ENCODE peak calls at places on chromosome 1, in eight cellular contexts. B is spleen, D is stomach, X is right lobe of liver, Q is gastrocnemius medialis, R is uterus, S is ovary, I is esophagus muscularis mucosa. O is an unnamed sample.

GRCh38 chr1:14996133-14997050 is 157.2 kb upstream of the TMEM51 start:
- DNase-seq in B (no peak), D (no peak), X (no peak), Q (no peak), R (no peak), S (no peak), I (no peak), O (no peak)

GRCh38 chr1:167621780-167622179 is 8.3 kb upstream of the RCSD1 start:
- DNase-seq in B (no peak), D (no peak), X (no peak), Q (no peak), R (no peak), S (no peak), I (no peak), O (peak; percentile 44)

GRCh38 chr1:94298861-94299260 is 61.5 kb upstream of the ARHGAP29 start:
- DNase-seq in B (no peak), D (no peak), X (no peak), Q (peak; percentile 40), R (peak; percentile 42), S (no peak), I (peak; percentile 68), O (no peak)

GRCh38 chr1:85584264-85584781 is 3.8 kb downstream of the CCN1 start:
- DNase-seq in B (no peak), D (no peak), X (no peak), Q (no peak), R (no peak), S (no peak), I (peak; percentile 17), O (no peak)

GRCh38 chr1:101288491-101288944 is 51.7 kb downstream of the S1PR1 start:
- DNase-seq in B (no peak), D (peak; percentile 76), X (no peak), Q (peak; percentile 27), R (peak; percentile 64), S (peak; percentile 61), I (no peak), O (peak; percentile 68)

GRCh38 chr1:193156826-193157142 is 29.6 kb downstream of the B3GALT2 start:
- DNase-seq in B (no peak), D (no peak), X (no peak), Q (no peak), R (no peak), S (no peak), I (no peak), O (no peak)

GRCh38 chr1:185017966-185018365 is 27.4 kb upstream of the RNF2 start:
- DNase-seq in B (no peak), D (no peak), X (no peak), Q (no peak), R (no peak), S (no peak), I (no peak), O (no peak)

GRCh38 chr1:177981186-177981585 is 11.3 kb upstream of the SEC16B start:
- DNase-seq in B (no peak), D (no peak), X (no peak), Q (no peak), R (no peak), S (no peak), I (no peak), O (no peak)

GRCh38 chr1:25996966-25997758 is 701 bp downstream of the PAFAH2 start:
- DNase-seq in B (no peak), D (no peak), X (no peak), Q (peak; percentile 50), R (peak; percentile 47), S (no peak), I (no peak), O (peak; percentile 76)

GRCh38 chr1:221549815-221550214 is 192.1 kb downstream of the DUSP10 start:
- DNase-seq in B (no peak), D (no peak), X (no peak), Q (no peak), R (no peak), S (no peak), I (no peak), O (no peak)

GRCh38 chr1:39933956-39934941 is 20.7 kb upstream of the MFSD2A start:
- DNase-seq in B (peak; percentile 78), D (peak; percentile 73), X (peak; percentile 93), Q (peak; percentile 77), R (peak; percentile 94), S (peak; percentile 64), I (no peak), O (peak; percentile 89)

GRCh38 chr1:183027031-183027430 is 3.8 kb downstream of the LAMC1 start:
- DNase-seq in B (no peak), D (no peak), X (no peak), Q (no peak), R (no peak), S (no peak), I (no peak), O (no peak)
- H3K27me3 ChIP-seq in B (peaks cover 32% of the 10 kb centered on the region), D (no peaks in the 10 kb centered on the region), X (no peaks in the 10 kb centered on the region), Q (no peaks in the 10 kb centered on the region), R (no peaks in the 10 kb centered on the region), S (no peaks in the 10 kb centered on the region), I (no peaks in the 10 kb centered on the region), O (no peaks in the 10 kb centered on the region)

DNA sequence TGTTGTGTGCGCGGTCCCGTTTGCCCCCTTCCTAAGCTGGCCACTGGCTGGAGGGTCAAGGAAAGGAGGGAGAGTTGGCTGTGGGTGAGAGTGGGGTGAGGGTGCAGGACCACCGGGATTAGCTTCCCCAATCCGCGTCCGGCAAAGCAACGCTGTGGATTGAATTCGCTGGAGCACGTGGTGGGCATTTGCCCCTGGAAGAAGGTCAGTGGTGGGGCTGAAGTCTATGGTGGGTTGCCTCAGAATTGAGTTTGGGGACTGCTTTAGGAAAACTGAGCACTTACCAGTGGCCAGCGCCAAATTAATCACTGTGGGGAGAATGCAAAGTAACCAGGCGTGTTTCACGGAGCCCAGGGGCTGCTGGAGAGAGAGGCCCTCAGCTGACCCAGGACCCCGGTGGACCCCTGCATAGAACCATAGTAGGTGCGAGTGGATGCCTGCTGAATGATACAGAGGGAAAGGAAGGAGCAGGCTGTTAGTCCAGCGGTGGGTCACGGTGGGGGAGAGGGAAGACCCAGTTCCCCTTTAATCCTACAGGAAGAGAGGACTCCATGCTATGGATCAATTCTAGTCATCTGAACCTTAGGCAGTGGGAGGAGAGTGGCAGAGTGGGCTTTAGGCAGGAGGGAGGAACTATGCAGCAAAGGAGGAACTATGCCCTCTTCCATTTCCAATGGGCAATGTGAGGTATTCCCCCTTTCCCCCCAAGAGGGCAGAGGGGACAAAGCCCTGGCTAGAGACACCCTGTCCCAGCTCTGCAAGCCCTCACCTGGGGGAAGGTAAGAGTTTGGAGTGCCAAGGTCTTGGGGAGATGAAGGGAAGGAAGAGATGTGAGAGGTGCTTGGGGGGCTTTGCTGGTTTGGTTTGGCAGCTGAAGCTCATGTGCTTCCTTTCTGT is 1.2 kb downstream of the TNFRSF8 start:
- DNase-seq in B (no peak), D (no peak), X (no peak), Q (no peak), R (no peak), S (no peak), I (no peak), O (no peak)
- H3K4me3 ChIP-seq in B (no peak overlapping the region), D (no peak overlapping the region), X (no peak overlapping the region), Q (no peak overlapping the region), R (no peak overlapping the region), S (no peak overlapping the region), I (peak overlapping the region; percentile 16), O (no peak overlapping the region)

GRCh38 chr1:154863702-154864174 is 6.3 kb downstream of the KCNN3 start:
- DNase-seq in B (no peak), D (peak; percentile 57), X (no peak), Q (peak; percentile 91), R (no peak), S (no peak), I (no peak), O (peak; percentile 73)

GRCh38 chr1:154866995-154867795 is 2.9 kb downstream of the KCNN3 start:
- DNase-seq in B (no peak), D (peak; percentile 36), X (peak; percentile 46), Q (peak; percentile 83), R (peak; percentile 70), S (no peak), I (no peak), O (no peak)

GRCh38 chr1:154864189-154864985 is 5.7 kb downstream of the KCNN3 start:
- DNase-seq in B (no peak), D (no peak), X (no peak), Q (no peak), R (no peak), S (no peak), I (no peak), O (no peak)

GRCh38 chr1:154866257-154866994 is 3.7 kb downstream of the KCNN3 start:
- DNase-seq in B (no peak), D (no peak), X (peak; percentile 31), Q (no peak), R (no peak), S (no peak), I (no peak), O (no peak)

DNA sequence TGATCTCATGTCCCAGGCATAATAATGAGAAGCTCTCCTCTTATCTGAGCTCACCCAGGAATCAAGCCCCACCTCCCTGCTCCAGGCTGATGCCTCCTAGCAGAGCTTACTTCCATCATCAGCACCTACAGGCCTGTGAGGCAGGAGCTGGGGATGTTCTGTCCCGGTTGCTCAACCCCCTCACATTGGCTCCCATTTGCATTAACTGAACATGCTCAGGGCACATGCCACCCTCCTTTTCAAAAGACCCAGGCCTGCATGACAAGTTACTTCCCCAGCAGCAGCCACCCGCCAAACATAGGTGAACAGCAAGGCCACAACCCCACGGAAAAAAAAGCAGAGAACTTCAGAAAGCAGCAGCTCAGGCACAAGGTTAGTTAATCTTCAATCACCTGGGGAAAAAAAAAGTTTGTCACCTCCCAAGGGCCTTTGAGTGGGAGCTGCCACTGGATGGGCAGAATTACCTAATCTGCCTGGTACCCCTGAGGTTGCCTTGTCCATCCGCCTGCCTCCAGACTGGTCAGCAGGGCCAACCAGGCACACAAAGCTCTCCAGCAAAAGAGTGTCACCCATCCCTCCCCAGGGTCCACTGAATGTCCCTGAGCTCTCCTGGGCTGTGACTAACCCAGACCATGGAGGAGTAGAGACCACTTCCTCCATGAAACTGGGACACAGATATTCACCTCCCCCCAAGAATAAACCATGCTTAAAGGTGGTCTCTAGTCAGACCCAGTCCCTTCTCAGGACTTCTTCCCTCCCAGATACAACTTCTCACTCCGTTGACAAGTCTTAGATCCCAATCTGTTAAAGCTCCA is 4.4 kb downstream of the KCNN3 start:
- DNase-seq in B (no peak), D (no peak), X (no peak), Q (peak; percentile 70), R (no peak), S (no peak), I (no peak), O (no peak)
- TF ChIP-seq POLR2A in B (no peak), D (no peak), X (no peak), Q (peak; percentile 43), R (no peak), S (no peak), I (no peak), O (no peak)

GRCh38 chr1:165352109-165352441 is 4.4 kb downstream of the LMX1A start:
- DNase-seq in B (no peak), D (no peak), X (no peak), Q (no peak), R (no peak), S (no peak), I (no peak), O (no peak)

GRCh38 chr1:165354739-165355138 is 1.8 kb downstream of the LMX1A start:
- DNase-seq in B (no peak), D (no peak), X (no peak), Q (no peak), R (no peak), S (no peak), I (peak; percentile 78), O (no peak)

GRCh38 chr1:165350861-165351260 is 5.7 kb downstream of the LMX1A start:
- DNase-seq in B (no peak), D (no peak), X (no peak), Q (no peak), R (no peak), S (no peak), I (no peak), O (no peak)

GRCh38 chr1:165353731-165354671 is 2.5 kb downstream of the LMX1A start:
- DNase-seq in B (no peak), D (no peak), X (no peak), Q (no peak), R (no peak), S (no peak), I (peak; percentile 79), O (no peak)

GRCh38 chr1:165352442-165353293 is 3.8 kb downstream of the LMX1A start:
- DNase-seq in B (no peak), D (no peak), X (no peak), Q (no peak), R (no peak), S (no peak), I (no peak), O (no peak)
- H3K27me3 ChIP-seq in B (peaks cover 97% of the 10 kb centered on the region), D (peaks cover 83% of the 10 kb centered on the region), X (peaks cover 21% of the 10 kb centered on the region), Q (peaks cover 67% of the 10 kb centered on the region), R (peaks cover 7% of the 10 kb centered on the region), S (no peaks in the 10 kb centered on the region), I (peaks cover 88% of the 10 kb centered on the region), O (peaks cover 58% of the 10 kb centered on the region)

O was measured in Peyer's patch.